ENCODE peak calls at places on chromosomes 16 and 17, in five cellular contexts. X is uterus, Z is astrocyte of the cerebellum, B is GM12878, C is OCI-LY7. H is an unnamed sample.

GRCh38 chr16:67719778-67720144 is 645 bp upstream of the GFOD2 start:
- DNase-seq in X (peak), Z (peak), B (no peak), C (peak), H (no peak)

GRCh38 chr17:57356722-57357391 is 100.5 kb downstream of the MSI2 start:
- DNase-seq in X (no peak), Z (no peak), B (no peak), C (peak), H (peak)

GRCh38 chr16:519841-520687 is 7.4 kb upstream of the CAPN15 start:
- DNase-seq in X (no peak), Z (no peak), B (no peak), C (no peak), H (no peak)

GRCh38 chr16:85048921-85049562 is 21.4 kb downstream of the KIAA0513 start:
- DNase-seq in X (no peak), Z (no peak), B (no peak), C (no peak), H (no peak)

GRCh38 chr16:86452451-86452850 is 57.9 kb upstream of the FOXF1 start:
- DNase-seq in X (no peak), Z (no peak), B (no peak), C (no peak), H (no peak)

GRCh38 chr16:84922351-84923135 is 88.8 kb downstream of the ZDHHC7 start:
- DNase-seq in X (peak), Z (no peak), B (no peak), C (peak), H (no peak)

GRCh38 chr16:31513126-31513525 is 4.9 kb upstream of the RUSF1 start:
- DNase-seq in X (no peak), Z (no peak), B (no peak), C (no peak), H (no peak)

GRCh38 chr17:48313096-48313495 is 116.9 kb downstream of the SKAP1 start:
- DNase-seq in X (no peak), Z (no peak), B (no peak), C (no peak), H (no peak)

GRCh38 chr16:78836802-78837489 is 737.5 kb downstream of the WWOX start:
- DNase-seq in X (no peak), Z (no peak), B (no peak), C (no peak), H (no peak)

GRCh38 chr16:71726491-71727319 is 2.2 kb upstream of the PHLPP2 start:
- DNase-seq in X (no peak), Z (no peak), B (no peak), C (peak), H (peak)

GRCh38 chr17:77206125-77206523 is 65.4 kb downstream of the SEC14L1 start:
- DNase-seq in X (no peak), Z (no peak), B (no peak), C (no peak), H (no peak)
- TF ChIP-seq CTCF in X (no peak), Z (no peak), B (no peak), C (no peak), H (no peak)

GRCh38 chr17:74216505-74216904 is 3.1 kb downstream of the TTYH2 start:
- DNase-seq in X (no peak), Z (no peak), B (no peak), C (no peak), H (no peak)

GRCh38 chr17:74217036-74217725 is 3.8 kb downstream of the TTYH2 start:
- DNase-seq in X (no peak), Z (no peak), B (no peak), C (peak), H (no peak)

GRCh38 chr17:74214642-74215331 is 1.4 kb downstream of the TTYH2 start:
- DNase-seq in X (no peak), Z (no peak), B (no peak), C (no peak), H (no peak)

GRCh38 chr17:74213897-74214386 is 571 bp downstream of the TTYH2 start:
- DNase-seq in X (peak), Z (no peak), B (no peak), C (peak), H (no peak)

DNA sequence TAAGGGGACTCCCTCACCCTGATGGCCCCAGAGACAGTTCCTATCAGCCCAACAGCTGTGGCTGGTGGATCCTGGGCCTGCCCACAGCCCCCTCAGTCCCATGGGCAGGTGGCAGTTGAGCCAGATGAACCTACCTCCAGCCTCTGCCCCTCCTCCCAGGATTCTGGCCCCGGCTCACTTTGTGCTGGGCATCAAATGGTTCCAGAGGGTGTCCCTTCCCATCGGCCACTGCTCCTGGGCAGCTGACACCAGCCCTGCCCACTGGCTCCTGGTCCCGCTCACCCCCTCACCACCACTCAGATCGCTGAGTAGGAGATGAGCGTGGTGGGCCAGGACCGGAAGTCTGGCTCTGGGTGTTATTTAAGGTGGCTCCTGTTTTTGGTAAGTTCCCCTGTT is 2.0 kb downstream of the TTYH2 start:
- DNase-seq in X (no peak), Z (no peak), B (no peak), C (peak), H (no peak)
- H3K4me3 ChIP-seq in X (no peak), Z (no peak), B (peak), C (peak), H (no peak)

DNA sequence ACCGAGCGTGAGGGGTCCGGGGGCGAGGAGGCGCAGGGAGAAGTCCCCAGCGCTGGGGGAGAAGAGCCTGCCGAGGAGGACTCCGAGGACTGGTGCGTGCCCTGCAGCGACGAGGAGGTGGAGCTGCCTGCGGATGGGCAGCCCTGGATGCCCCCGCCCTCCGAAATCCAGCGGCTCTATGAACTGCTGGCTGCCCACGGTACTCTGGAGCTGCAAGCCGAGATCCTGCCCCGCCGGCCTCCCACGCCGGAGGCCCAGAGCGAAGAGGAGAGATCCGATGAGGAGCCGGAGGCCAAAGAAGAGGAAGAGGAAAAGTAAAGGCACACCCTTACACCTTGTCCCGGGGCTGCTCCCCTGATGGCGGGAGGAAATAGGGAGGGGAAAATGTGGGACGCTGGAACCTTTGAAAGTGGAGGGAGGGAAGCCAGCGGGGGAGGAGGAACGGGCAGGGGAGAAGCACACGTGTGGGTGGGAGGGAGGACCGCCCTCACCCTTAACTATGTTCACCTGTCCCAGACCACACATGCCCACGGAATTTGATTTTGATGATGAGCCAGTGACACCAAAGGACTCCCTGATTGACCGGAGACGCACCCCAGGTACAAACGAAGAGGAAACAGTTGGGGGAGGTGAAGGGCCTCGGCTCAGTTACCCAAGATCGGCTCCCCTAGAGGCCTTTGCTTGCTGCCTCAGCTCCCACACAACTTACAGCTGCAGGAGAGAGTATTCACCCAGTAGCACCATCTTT is 916 bp downstream of the PAGR1 start:
- DNase-seq in X (peak), Z (no peak), B (no peak), C (peak), H (no peak)
- TF ChIP-seq CTCF in X (no peak), Z (peak), B (peak), C (peak), H (peak)

DNA sequence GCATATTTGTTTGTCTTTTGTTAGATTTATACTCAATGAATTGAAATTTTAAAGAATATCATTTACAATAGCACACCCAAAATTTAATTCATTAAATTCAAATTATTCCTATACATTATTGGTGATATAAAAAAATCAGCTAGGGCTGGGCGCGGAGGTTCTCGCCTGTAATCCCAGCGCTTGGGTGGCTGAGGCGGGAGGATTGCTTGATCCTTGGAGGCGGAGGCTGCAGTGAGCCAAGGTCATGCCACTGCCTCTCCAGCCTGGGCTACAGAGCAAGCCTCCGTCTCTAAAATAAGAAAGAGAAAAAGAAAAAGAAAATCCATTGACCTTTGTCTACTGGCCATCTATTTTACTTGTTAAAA is 4.5 kb upstream of the PRDM7 start:
- DNase-seq in X (no peak), Z (no peak), B (no peak), C (no peak), H (no peak)
- H3K4me3 ChIP-seq in X (no peak), Z (no peak), B (no peak), C (no peak), H (no peak)

GRCh38 chr17:7440113-7440822 is 956 bp downstream of the FGF11 start:
- DNase-seq in X (peak), Z (no peak), B (no peak), C (peak), H (no peak)

GRCh38 chr17:7437369-7437863 is 1.9 kb upstream of the FGF11 start:
- DNase-seq in X (no peak), Z (no peak), B (no peak), C (no peak), H (no peak)

GRCh38 chr17:7439462-7440112 is at the start of gene FGF11:
- DNase-seq in X (no peak), Z (no peak), B (no peak), C (no peak), H (no peak)

GRCh38 chr17:7438050-7438614 is 1.2 kb upstream of the FGF11 start:
- DNase-seq in X (peak), Z (no peak), B (no peak), C (peak), H (no peak)

DNA sequence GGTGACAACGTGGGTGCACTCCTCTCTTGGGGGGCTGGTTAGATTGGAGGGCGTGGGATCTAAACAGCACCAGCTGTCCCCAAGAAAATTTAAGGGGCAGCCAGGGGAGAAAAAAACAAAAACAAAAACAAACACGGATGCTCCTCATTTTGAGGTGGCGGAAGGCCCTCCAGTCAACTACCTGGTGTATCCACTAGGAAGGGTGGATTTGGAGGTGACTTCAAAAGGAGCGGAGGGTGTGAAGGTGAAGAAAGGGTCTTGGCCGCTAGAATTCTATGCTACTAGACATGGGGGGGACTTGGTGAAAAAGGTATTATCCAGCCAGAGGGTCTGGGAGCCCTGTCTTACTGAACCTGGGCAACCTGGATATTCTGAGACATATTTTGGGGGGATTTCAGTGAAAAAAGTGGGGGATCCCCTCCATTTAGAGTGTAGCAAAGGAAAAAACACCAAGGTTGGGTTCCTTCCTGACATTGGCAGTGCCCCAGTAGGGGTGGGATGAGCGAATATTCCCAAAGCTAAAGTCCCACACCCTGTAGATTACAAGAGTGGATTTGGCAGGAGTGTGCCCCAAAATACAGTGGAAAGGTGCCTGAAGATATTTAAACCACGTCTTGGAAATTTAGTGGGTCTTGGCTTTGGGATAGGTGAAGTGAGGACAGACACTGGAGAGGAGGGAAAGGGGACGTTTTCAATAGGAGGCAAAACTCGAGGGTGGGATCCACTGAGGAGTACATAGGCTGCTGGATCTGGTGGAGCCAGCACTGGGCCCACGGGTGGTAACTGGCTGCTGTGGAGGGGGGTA is 454 bp upstream of the FGF11 start:
- DNase-seq in X (no peak), Z (no peak), B (no peak), C (no peak), H (no peak)
- TF ChIP-seq CTCF in X (no peak), Z (no peak), B (no peak), C (no peak), H (no peak)

H was measured in GM12864.